ENCODE peak calls at places on chromosome 11, in seven cellular contexts. One of them, this sample, is unnamed.

GRCh38 chr11:130549393-130549999 is 101.1 kb downstream of the ADAMTS15 start:
- DNase-seq in RPMI8226: no peak
- DNase-seq in foreskin fibroblast: peak
- DNase-seq in HFF-Myc: no peak
- DNase-seq in activated CD4-positive, CD25-positive, alpha-beta regulatory T cell: no peak
- DNase-seq in astrocyte of the cerebellum: no peak
- DNase-seq in IMR-90: no peak
- DNase-seq in this sample: no peak

GRCh38 chr11:8566613-8567210 is 27.3 kb downstream of the STK33 start:
- DNase-seq in RPMI8226: peak
- DNase-seq in foreskin fibroblast: peak
- DNase-seq in HFF-Myc: peak
- DNase-seq in activated CD4-positive, CD25-positive, alpha-beta regulatory T cell: no peak
- DNase-seq in astrocyte of the cerebellum: peak
- DNase-seq in IMR-90: peak
- DNase-seq in this sample: peak

GRCh38 chr11:119584193-119585037 is 144.6 kb downstream of the NECTIN1 start:
- DNase-seq in RPMI8226: peak
- DNase-seq in foreskin fibroblast: peak
- DNase-seq in HFF-Myc: no peak
- DNase-seq in activated CD4-positive, CD25-positive, alpha-beta regulatory T cell: no peak
- DNase-seq in astrocyte of the cerebellum: peak
- DNase-seq in IMR-90: peak
- DNase-seq in this sample: peak

GRCh38 chr11:100152751-100153150 is 534.3 kb upstream of the ARHGAP42 start:
- DNase-seq in RPMI8226: no peak
- DNase-seq in foreskin fibroblast: no peak
- DNase-seq in HFF-Myc: no peak
- DNase-seq in activated CD4-positive, CD25-positive, alpha-beta regulatory T cell: no peak
- DNase-seq in astrocyte of the cerebellum: no peak
- DNase-seq in IMR-90: no peak
- DNase-seq in this sample: peak

GRCh38 chr11:36684840-36685800 is 87.1 kb upstream of the RAG2 start:
- DNase-seq in RPMI8226: no peak
- DNase-seq in foreskin fibroblast: no peak
- DNase-seq in HFF-Myc: no peak
- DNase-seq in activated CD4-positive, CD25-positive, alpha-beta regulatory T cell: no peak
- DNase-seq in astrocyte of the cerebellum: no peak
- DNase-seq in IMR-90: no peak
- DNase-seq in this sample: no peak

GRCh38 chr11:67303132-67303988 is at the start of gene SSH3:
- DNase-seq in RPMI8226: peak
- DNase-seq in foreskin fibroblast: peak
- DNase-seq in HFF-Myc: no peak
- DNase-seq in activated CD4-positive, CD25-positive, alpha-beta regulatory T cell: no peak
- DNase-seq in astrocyte of the cerebellum: no peak
- DNase-seq in IMR-90: peak
- DNase-seq in this sample: peak

GRCh38 chr11:8233691-8234424 is 29.8 kb downstream of the LMO1 start:
- DNase-seq in RPMI8226: no peak
- DNase-seq in foreskin fibroblast: peak
- DNase-seq in HFF-Myc: peak
- DNase-seq in activated CD4-positive, CD25-positive, alpha-beta regulatory T cell: no peak
- DNase-seq in astrocyte of the cerebellum: peak
- DNase-seq in IMR-90: peak
- DNase-seq in this sample: peak

GRCh38 chr11:80855975-80856524 is 1415.2 kb upstream of the TENM4 start:
- DNase-seq in RPMI8226: no peak
- DNase-seq in foreskin fibroblast: peak
- DNase-seq in HFF-Myc: no peak
- DNase-seq in activated CD4-positive, CD25-positive, alpha-beta regulatory T cell: no peak
- DNase-seq in astrocyte of the cerebellum: peak
- DNase-seq in IMR-90: no peak
- DNase-seq in this sample: peak

GRCh38 chr11:134271978-134272377 is 4.2 kb upstream of the GLB1L3 start:
- DNase-seq in RPMI8226: no peak
- DNase-seq in foreskin fibroblast: no peak
- DNase-seq in HFF-Myc: no peak
- DNase-seq in activated CD4-positive, CD25-positive, alpha-beta regulatory T cell: no peak
- DNase-seq in astrocyte of the cerebellum: no peak
- DNase-seq in IMR-90: no peak
- DNase-seq in this sample: no peak

This sample was measured in astrocyte of the spinal cord.